ENCODE peak calls at places on chromosomes 1 and 21, in seven cellular contexts. M, S, D, W, H, Q and Y are unnamed samples.

GRCh38 chr1:228308628-228309547 is 97.7 kb downstream of the TRIM11 start:
- DNase-seq in S (no peak), Q (peak), M (no peak), H (no peak), W (no peak), D (no peak), Y (peak)

GRCh38 chr1:156100205-156100995 is 14.1 kb upstream of the LMNA start:
- DNase-seq in Q (no peak), S (no peak), M (no peak), H (no peak), W (peak), D (no peak), Y (no peak)

GRCh38 chr1:13523780-13524477 is 10.1 kb upstream of the LRRC38 start:
- DNase-seq in H (no peak), D (no peak), Q (no peak), M (no peak), S (no peak), W (no peak), Y (no peak)

GRCh38 chr1:19762175-19762779 is 37.4 kb downstream of the TMCO4 start:
- DNase-seq in S (peak), Q (no peak), M (peak), D (peak), H (peak), W (no peak), Y (peak)

GRCh38 chr1:33099290-33100118 is 18.6 kb downstream of the AZIN2 start:
- DNase-seq in H (peak), W (peak), M (peak), Q (no peak), S (peak), D (peak), Y (no peak)

GRCh38 chr21:41950941-41951408 is 2.8 kb downstream of the C2CD2 start:
- DNase-seq in H (no peak), M (no peak), Q (no peak), S (no peak), W (no peak), D (no peak), Y (no peak)

GRCh38 chr1:76154213-76154956 is 79.8 kb downstream of the ST6GALNAC3 start:
- DNase-seq in H (peak), D (peak), W (peak), M (peak), S (peak), Q (peak), Y (peak)

GRCh38 chr1:3555131-3555920 is 56.0 kb downstream of the MEGF6 start:
- DNase-seq in D (no peak), S (no peak), W (no peak), Q (no peak), H (no peak), M (no peak), Y (no peak)

GRCh38 chr1:153465728-153466625 is 5.5 kb upstream of the S100A7 start:
- DNase-seq in M (peak), Q (no peak), D (peak), W (no peak), S (peak), H (peak), Y (peak)

GRCh38 chr1:69203166-69203565 is 364.6 kb upstream of the LRRC7 start:
- DNase-seq in M (no peak), Q (no peak), H (no peak), W (no peak), S (no peak), D (no peak), Y (no peak)

GRCh38 chr1:89995595-89996397 is 886 bp downstream of the ZNF326 start:
- DNase-seq in M (no peak), H (no peak), D (no peak), W (no peak), Q (no peak), S (no peak), Y (no peak)

GRCh38 chr21:44381874-44382273 is 28.5 kb downstream of the TRPM2 start:
- DNase-seq in S (no peak), W (no peak), D (no peak), Q (no peak), H (no peak), M (no peak), Y (no peak)

GRCh38 chr1:163036661-163037060 is 32.5 kb upstream of the RGS4 start:
- DNase-seq in D (peak), S (no peak), W (peak), Q (no peak), H (no peak), M (no peak), Y (no peak)

GRCh38 chr1:12251442-12251841 is 21.6 kb downstream of the VPS13D start:
- DNase-seq in S (peak), W (no peak), D (peak), Q (no peak), M (no peak), H (no peak), Y (no peak)

GRCh38 chr1:227891955-227892871 is 55.5 kb downstream of the WNT9A start:
- DNase-seq in M (peak), Q (no peak), S (no peak), W (no peak), H (no peak), D (no peak), Y (peak)

DNA sequence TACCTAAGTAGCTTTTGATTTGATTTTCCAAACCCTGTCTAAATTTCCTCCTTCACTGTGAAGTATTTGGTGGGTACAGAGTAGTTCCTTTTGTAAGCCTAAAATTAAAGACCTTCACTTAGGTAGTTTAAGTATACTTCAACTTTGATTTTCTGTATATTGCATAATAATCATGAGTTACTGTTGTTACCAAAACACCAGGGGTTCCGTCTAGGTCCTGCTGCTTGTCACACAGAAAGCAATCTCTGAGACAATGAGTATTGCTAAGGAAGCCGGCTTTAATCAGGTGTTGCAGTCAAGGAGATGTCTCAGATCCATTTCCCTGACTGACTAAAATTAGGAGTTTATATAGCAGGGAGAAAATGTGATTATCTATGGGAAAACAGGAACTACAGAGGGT is 15.3 kb downstream of the RPS6KC1 start:
- DNase-seq in H (no peak), D (no peak), M (no peak), S (no peak), W (no peak), Q (no peak), Y (no peak)
- H3K4me3 ChIP-seq in H (no peak), D (no peak), M (no peak), S (no peak), W (no peak), Q (no peak), Y (no peak)

GRCh38 chr1:43947890-43948437 is 1.2 kb downstream of the IPO13 start:
- DNase-seq in S (no peak), W (no peak), M (no peak), Q (no peak), D (no peak), H (no peak), Y (peak)
- H3K4me3 ChIP-seq in S (peak), W (peak), M (peak), Q (peak), D (peak), H (peak), Y (peak)

DNA sequence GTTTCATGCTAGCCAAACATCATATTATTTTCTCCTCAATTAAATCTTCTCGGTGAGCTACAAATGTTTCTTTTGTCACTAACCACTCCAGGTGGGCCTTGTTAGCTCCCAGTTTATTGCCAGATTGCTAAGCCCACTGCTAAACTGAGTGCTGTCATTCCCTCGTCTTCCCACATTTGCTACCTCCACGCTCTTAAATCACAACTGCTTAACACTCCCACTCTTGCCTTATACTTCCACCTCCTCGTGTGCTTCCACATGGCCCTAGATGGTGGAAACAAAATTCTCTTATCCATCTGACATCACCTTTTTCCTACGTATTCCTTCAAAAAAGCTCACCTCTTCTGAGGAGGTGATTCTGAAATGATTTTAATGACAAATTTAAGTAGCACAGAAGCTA is 34.6 kb upstream of the AKT3 start:
- DNase-seq in S (no peak), H (no peak), M (no peak), Q (no peak), W (no peak), D (no peak), Y (no peak)
- H3K4me3 ChIP-seq in S (no peak), H (no peak), M (no peak), Q (no peak), W (no peak), D (no peak), Y (no peak)

GRCh38 chr1:234565132-234565531 is 44.8 kb downstream of the IRF2BP2 start:
- DNase-seq in H (no peak), S (no peak), D (no peak), W (no peak), Q (no peak), M (no peak), Y (no peak)
- H3K4me3 ChIP-seq in H (no peak), S (no peak), D (no peak), W (no peak), Q (no peak), M (no peak), Y (no peak)